ENCODE peak calls at places on chromosome 5, in four cellular contexts. V is stomach; N is CD8-positive, alpha-beta T cell; D is left lung. J is an unnamed sample.

GRCh38 chr5:78750281-78750680 is 101.7 kb upstream of the LHFPL2 start:
- DNase-seq in N (no peak), D (no peak), V (no peak), J (no peak)

GRCh38 chr5:68644971-68645370 is 429.4 kb downstream of the PIK3R1 start:
- DNase-seq in N (no peak), V (no peak), D (no peak), J (no peak)

GRCh38 chr5:61132559-61132958 is 29.7 kb downstream of the SMIM15 start:
- DNase-seq in V (no peak), D (no peak), N (no peak), J (no peak)

GRCh38 chr5:179825655-179826182 is 5.0 kb downstream of the SQSTM1 start:
- DNase-seq in D (peak; percentile 50), N (no peak), V (no peak), J (no peak)

GRCh38 chr5:4081466-4081865 is 485.8 kb downstream of the IRX1 start:
- DNase-seq in D (no peak), V (no peak), N (no peak), J (no peak)

GRCh38 chr5:171848487-171848886 is 62.9 kb downstream of the SMIM23 start:
- DNase-seq in N (no peak), D (no peak), V (no peak), J (no peak)

GRCh38 chr5:86374611-86375010 is 243.1 kb upstream of the COX7C start:
- DNase-seq in N (no peak), D (no peak), V (no peak), J (no peak)

GRCh38 chr5:75678155-75678554 is 39.1 kb downstream of the POC5 start:
- DNase-seq in V (no peak), N (no peak), D (no peak), J (no peak)

GRCh38 chr5:167513383-167513782 is 778.1 kb upstream of the WWC1 start:
- DNase-seq in N (no peak), V (no peak), D (no peak), J (no peak)

GRCh38 chr5:56608216-56608925 is 207.0 kb upstream of the MAP3K1 start:
- DNase-seq in N (no peak), V (no peak), D (peak; percentile 75), J (no peak)

GRCh38 chr5:89042746-89043145 is 159.8 kb upstream of the MEF2C start:
- DNase-seq in D (no peak), N (no peak), V (no peak), J (no peak)

GRCh38 chr5:171579162-171579561 is 159.7 kb downstream of the FGF18 start:
- DNase-seq in V (no peak), D (no peak), N (no peak), J (no peak)

GRCh38 chr5:79235578-79236363 is at the start of gene JMY:
- DNase-seq in D (peak; percentile 93), N (peak; percentile 81), V (peak; percentile 90), J (peak; percentile 88)

GRCh38 chr5:22918511-22918910 is 65.4 kb upstream of the CDH12 start:
- DNase-seq in D (no peak), N (no peak), V (no peak), J (no peak)

GRCh38 chr5:164013077-164013670 is 507.8 kb downstream of the MAT2B start:
- DNase-seq in D (no peak), N (no peak), V (peak; percentile 51), J (no peak)

GRCh38 chr5:123209163-123210013 is 120.3 kb downstream of the PRDM6 start:
- DNase-seq in N (no peak), V (no peak), D (no peak), J (no peak)

GRCh38 chr5:61311836-61312808 is 19.9 kb upstream of the ZSWIM6 start:
- DNase-seq in V (no peak), D (no peak), N (no peak), J (no peak)

GRCh38 chr5:125409496-125410351 is 663.3 kb upstream of the ZNF608 start:
- DNase-seq in N (no peak), V (no peak), D (no peak), J (no peak)

GRCh38 chr5:138874241-138874640 is 894 bp downstream of the LRRTM2 start:
- DNase-seq in D (no peak), V (no peak), N (no peak), J (no peak)

GRCh38 chr5:55063899-55064298 is 38.5 kb upstream of the GZMA start:
- DNase-seq in V (no peak), D (no peak), N (no peak), J (no peak)

GRCh38 chr5:111242606-111243005 is 18.4 kb downstream of the CAMK4 start:
- DNase-seq in V (no peak), D (no peak), N (no peak), J (no peak)

GRCh38 chr5:119726544-119726943 is 97.2 kb downstream of the FAM170A start:
- DNase-seq in N (no peak), V (no peak), D (no peak), J (no peak)

GRCh38 chr5:82720764-82721163 is 356.4 kb downstream of the TMEM167A start:
- DNase-seq in N (no peak), V (no peak), D (no peak), J (no peak)

GRCh38 chr5:132487841-132488555 is 2.6 kb downstream of the IRF1 start:
- DNase-seq in D (no peak), V (peak; percentile 25), N (no peak), J (no peak)

GRCh38 chr5:41527201-41527779 is 16.9 kb upstream of the PLCXD3 start:
- DNase-seq in D (no peak), N (no peak), V (no peak), J (no peak)

GRCh38 chr5:132704875-132705274 is 31.1 kb downstream of the IL4 start:
- DNase-seq in V (no peak), N (no peak), D (no peak), J (no peak)

GRCh38 chr5:77390795-77391194 is 101.3 kb downstream of the WDR41 start:
- DNase-seq in D (no peak), V (no peak), N (no peak), J (no peak)

GRCh38 chr5:95668216-95668615 is 14.6 kb downstream of the SPATA9 start:
- DNase-seq in N (no peak), D (no peak), V (no peak), J (no peak)

GRCh38 chr5:173094012-173094661 is 38.0 kb downstream of the CREBRF start:
- DNase-seq in D (no peak), N (no peak), V (no peak), J (no peak)

GRCh38 chr5:68376931-68377330 is 161.4 kb downstream of the PIK3R1 start:
- DNase-seq in N (no peak), V (no peak), D (no peak), J (no peak)

DNA sequence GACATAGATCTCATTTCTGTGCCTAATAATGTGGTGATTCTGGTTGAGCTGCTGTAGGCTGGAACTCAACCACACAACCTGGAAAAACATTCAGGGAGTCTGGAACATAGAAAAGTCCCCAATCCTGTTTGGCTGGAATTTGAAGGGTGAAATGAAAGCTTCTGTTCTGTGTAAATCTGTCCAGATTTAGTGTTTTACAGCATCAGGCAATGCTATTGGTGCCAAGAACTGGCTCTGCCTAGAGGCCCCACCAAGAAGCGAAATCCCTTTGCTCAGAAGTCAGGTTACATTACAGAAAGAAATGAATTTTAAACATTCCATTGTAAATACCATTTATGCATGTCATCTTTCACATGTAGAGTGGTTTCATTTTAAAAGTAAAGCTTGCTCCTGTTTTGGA is 56.3 kb downstream of the TMEM174 start:
- DNase-seq in D (no peak), V (no peak), N (no peak), J (no peak)
- H3K27me3 ChIP-seq in D (peaks cover 85% of the 10 kb centered on the region), V (peaks cover 75% of the 10 kb centered on the region), N (peaks cover 31% of the 10 kb centered on the region), J (peaks cover 81% of the 10 kb centered on the region)

DNA sequence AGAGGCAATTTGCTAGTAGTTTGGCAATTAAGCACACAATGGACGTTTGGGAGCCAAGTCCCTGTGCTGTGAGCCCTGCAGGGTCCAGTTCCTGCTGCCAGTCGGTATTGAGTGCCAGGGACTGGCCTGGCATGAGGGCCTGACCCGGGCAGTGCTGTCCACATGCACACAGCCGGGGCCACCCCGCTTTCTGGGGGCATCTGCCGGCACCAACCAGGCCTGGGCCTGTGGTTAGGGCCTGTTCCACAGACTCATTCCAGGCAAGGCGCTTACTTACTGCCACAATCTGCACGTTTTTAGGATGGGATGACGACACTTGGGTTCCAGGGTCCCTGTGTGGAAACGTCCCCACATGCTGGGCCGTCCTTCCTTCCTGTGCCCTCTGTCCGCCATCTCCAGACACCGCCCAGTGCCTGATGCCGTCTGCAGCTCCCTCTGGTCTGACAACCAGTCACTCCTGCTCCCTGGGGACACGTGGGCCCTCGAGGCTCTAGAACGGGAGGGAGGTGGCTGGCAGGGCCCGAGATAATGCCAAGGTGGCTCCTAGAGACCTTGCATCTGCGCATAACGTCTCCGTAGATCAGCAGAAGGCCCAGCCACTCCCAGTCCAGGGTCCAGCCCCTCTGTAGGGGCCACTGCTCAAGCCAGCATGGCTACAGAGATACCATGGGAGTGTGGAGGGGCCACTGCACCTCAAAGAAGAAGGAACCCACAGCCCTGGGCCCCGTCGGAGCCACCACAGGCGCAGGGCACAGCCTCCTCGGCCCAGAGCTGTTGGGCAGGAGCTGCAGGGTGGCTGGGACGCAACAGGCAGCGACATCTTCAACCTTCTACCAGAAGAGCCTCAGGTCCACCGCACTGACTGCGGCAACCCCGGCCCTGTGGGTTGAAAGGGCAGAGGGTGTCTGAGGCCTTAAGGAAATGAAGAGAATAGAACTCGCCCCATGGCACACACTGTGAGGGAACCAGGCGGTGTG is 24.7 kb downstream of the SLC9A3 start:
- DNase-seq in V (no peak), N (no peak), D (no peak), J (no peak)
- H3K27me3 ChIP-seq in V (peaks cover 4% of the 10 kb centered on the region), N (no peaks in the 10 kb centered on the region), D (peaks cover 14% of the 10 kb centered on the region), J (peaks cover 14% of the 10 kb centered on the region)

GRCh38 chr5:135578685-135579341 is at the start of gene CXCL14:
- DNase-seq in V (no peak), N (no peak), D (peak; percentile 81), J (no peak)
- H3K27me3 ChIP-seq in V (peaks cover 32% of the 10 kb centered on the region), N (no peaks in the 10 kb centered on the region), D (peaks cover 14% of the 10 kb centered on the region), J (peaks cover 35% of the 10 kb centered on the region)

GRCh38 chr5:73442960-73443627 is 5.5 kb downstream of the FOXD1 start:
- DNase-seq in N (no peak), D (no peak), V (no peak), J (no peak)
- H3K27me3 ChIP-seq in N (peaks cover 78% of the 10 kb centered on the region), D (peaks cover 87% of the 10 kb centered on the region), V (peaks cover 94% of the 10 kb centered on the region), J (peaks cover 87% of the 10 kb centered on the region)

GRCh38 chr5:57902035-57902434 is 419.4 kb upstream of the ACTBL2 start:
- DNase-seq in N (no peak), V (no peak), D (no peak), J (no peak)

GRCh38 chr5:57911466-57911865 is 428.9 kb upstream of the ACTBL2 start:
- DNase-seq in N (no peak), D (no peak), V (no peak), J (no peak)

GRCh38 chr5:57906637-57907036 is 424.0 kb upstream of the ACTBL2 start:
- DNase-seq in V (no peak), D (no peak), N (no peak), J (no peak)
- H3K27me3 ChIP-seq in V (no peaks in the 10 kb centered on the region), D (no peaks in the 10 kb centered on the region), N (no peaks in the 10 kb centered on the region), J (no peaks in the 10 kb centered on the region)

GRCh38 chr5:43000914-43001313 is 39.2 kb downstream of the ANXA2R start:
- DNase-seq in D (no peak), V (no peak), N (no peak), J (no peak)
- H3K27me3 ChIP-seq in D (peaks cover 46% of the 10 kb centered on the region), V (peaks cover 60% of the 10 kb centered on the region), N (no peaks in the 10 kb centered on the region), J (no peaks in the 10 kb centered on the region)

DNA sequence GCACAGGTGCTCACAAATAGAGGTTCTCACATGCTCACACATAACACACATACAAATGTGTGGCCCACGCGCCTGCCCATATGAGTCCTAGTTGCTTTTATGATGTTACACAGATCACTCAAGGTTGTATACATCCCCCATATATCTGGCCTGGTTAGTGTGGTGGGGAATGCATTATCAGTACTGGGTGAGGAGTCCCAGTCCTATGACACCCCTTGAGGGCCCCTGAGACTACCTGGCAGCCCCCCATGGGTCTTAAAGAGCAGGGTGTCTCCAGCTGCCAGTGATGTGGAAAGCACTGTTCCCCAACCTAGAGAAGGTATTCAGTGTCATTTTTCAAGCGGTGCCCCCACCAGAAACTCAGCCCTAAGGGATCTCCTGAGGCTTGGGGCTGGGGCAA is 2.8 kb upstream of the HAND1 start:
- DNase-seq in V (no peak), N (no peak), D (no peak), J (no peak)
- H3K27me3 ChIP-seq in V (peaks cover 100% of the 10 kb centered on the region), N (peaks cover 70% of the 10 kb centered on the region), D (peaks cover 100% of the 10 kb centered on the region), J (peaks cover 100% of the 10 kb centered on the region)